ENCODE peak calls at places on chromosome 5, in seven cellular contexts. O, Y, C, A, V, W and Z are unnamed samples.
A peak's percentile ranks its signal among the peaks of the same experiment; 100 is the strongest.

GRCh38 chr5:60377826-60378225 is 322.1 kb downstream of the DEPDC1B start:
- DNase-seq in O (no peak), Y (no peak), C (no peak), A (no peak), V (no peak), W (no peak), Z (no peak)

GRCh38 chr5:100551183-100551582 is 16.0 kb downstream of the FAM174A start:
- DNase-seq in O (no peak), Y (no peak), C (no peak), A (no peak), V (no peak), W (no peak), Z (no peak)

GRCh38 chr5:139651863-139652787 is 4.0 kb downstream of the CXXC5 start:
- DNase-seq in O (peak; percentile 97), Y (peak; percentile 72), C (peak; percentile 93), A (no peak), V (peak; percentile 90), W (peak; percentile 73), Z (peak; percentile 83)

GRCh38 chr5:173925449-173926071 is 37.4 kb downstream of the CPEB4 start:
- DNase-seq in O (no peak), Y (no peak), C (peak; percentile 72), A (peak; percentile 38), V (peak; percentile 70), W (peak; percentile 72), Z (peak; percentile 70)

GRCh38 chr5:179294891-179295777 is 50.1 kb downstream of the ADAMTS2 start:
- DNase-seq in O (peak; percentile 84), Y (no peak), C (no peak), A (no peak), V (no peak), W (no peak), Z (no peak)

GRCh38 chr5:15785636-15786035 is 285.7 kb downstream of the FBXL7 start:
- DNase-seq in O (no peak), Y (no peak), C (no peak), A (no peak), V (no peak), W (no peak), Z (no peak)

GRCh38 chr5:82406200-82406773 is 128.1 kb upstream of the RPS23 start:
- DNase-seq in O (no peak), Y (peak; percentile 53), C (no peak), A (no peak), V (no peak), W (peak; percentile 93), Z (peak; percentile 99)

GRCh38 chr5:68176802-68177479 is 38.6 kb upstream of the PIK3R1 start:
- DNase-seq in O (no peak), Y (no peak), C (no peak), A (no peak), V (no peak), W (no peak), Z (peak; percentile 40)

GRCh38 chr5:149580808-149581191 is 498 bp upstream of the ARHGEF37 start:
- DNase-seq in O (no peak), Y (no peak), C (no peak), A (no peak), V (no peak), W (no peak), Z (no peak)

GRCh38 chr5:178199581-178200434 is 4.5 kb upstream of the HNRNPAB start:
- DNase-seq in O (peak; percentile 64), Y (no peak), C (no peak), A (no peak), V (no peak), W (no peak), Z (peak; percentile 81)

GRCh38 chr5:139760066-139761056 is 35.2 kb upstream of the PSD2 start:
- DNase-seq in O (no peak), Y (no peak), C (no peak), A (no peak), V (no peak), W (peak; percentile 19), Z (peak; percentile 48)

GRCh38 chr5:6708814-6709213 is 4.4 kb upstream of the TENT4A start:
- DNase-seq in O (no peak), Y (peak; percentile 23), C (peak; percentile 56), A (no peak), V (no peak), W (no peak), Z (no peak)

GRCh38 chr5:10333154-10334006 is 20.1 kb upstream of the MARCHF6 start:
- DNase-seq in O (peak; percentile 86), Y (peak; percentile 35), C (no peak), A (no peak), V (no peak), W (peak; percentile 52), Z (peak; percentile 36)

GRCh38 chr5:124655211-124655880 is 91.1 kb downstream of the ZNF608 start:
- DNase-seq in O (no peak), Y (no peak), C (no peak), A (no peak), V (no peak), W (peak; percentile 59), Z (peak; percentile 81)

GRCh38 chr5:158465379-158465972 is 606.5 kb upstream of the CLINT1 start:
- DNase-seq in O (no peak), Y (no peak), C (no peak), A (no peak), V (no peak), W (no peak), Z (no peak)

GRCh38 chr5:142697356-142697807 is 11.5 kb upstream of the FGF1 start:
- DNase-seq in O (no peak), Y (no peak), C (no peak), A (no peak), V (no peak), W (no peak), Z (no peak)

GRCh38 chr5:169281625-169282024 is 19.3 kb downstream of the SLIT3 start:
- DNase-seq in O (no peak), Y (no peak), C (no peak), A (no peak), V (no peak), W (no peak), Z (no peak)

GRCh38 chr5:172732201-172732865 is 38.7 kb downstream of the DUSP1 start:
- DNase-seq in O (peak; percentile 85), Y (no peak), C (no peak), A (no peak), V (no peak), W (no peak), Z (no peak)

GRCh38 chr5:172733179-172733973 is 37.6 kb downstream of the DUSP1 start:
- DNase-seq in O (peak; percentile 97), Y (peak; percentile 77), C (no peak), A (no peak), V (no peak), W (no peak), Z (peak; percentile 99)

GRCh38 chr5:172731286-172732073 is 39.5 kb downstream of the DUSP1 start:
- DNase-seq in O (peak; percentile 93), Y (peak; percentile 67), C (no peak), A (peak; percentile 66), V (no peak), W (peak; percentile 88), Z (peak; percentile 90)

GRCh38 chr5:172735141-172735831 is 35.7 kb downstream of the DUSP1 start:
- DNase-seq in O (peak; percentile 86), Y (no peak), C (no peak), A (no peak), V (no peak), W (no peak), Z (no peak)

DNA sequence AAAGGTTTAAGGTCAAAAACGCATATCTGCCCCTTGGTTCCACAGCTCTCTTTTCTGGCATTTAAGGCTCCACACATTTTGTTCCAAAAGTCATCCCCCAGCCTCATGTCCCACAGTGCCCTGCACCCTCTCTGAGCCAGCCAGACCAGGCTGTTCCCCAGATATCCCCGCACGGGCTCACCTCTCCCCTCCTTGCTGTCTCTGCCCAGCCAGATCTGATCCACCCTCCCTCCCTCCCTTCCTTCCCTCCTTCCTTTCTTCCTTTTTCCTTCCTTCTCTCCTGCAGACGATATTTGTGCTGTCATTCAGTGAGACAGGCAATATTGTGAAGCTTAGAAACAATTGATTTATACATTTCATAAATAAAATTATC is 37.0 kb downstream of the DUSP1 start:
- DNase-seq in O (peak; percentile 87), Y (no peak), C (no peak), A (no peak), V (no peak), W (no peak), Z (no peak)
- H3K4me3 ChIP-seq in O (no peak overlapping the region), Y (no peak overlapping the region), C (no peak overlapping the region), A (no peak overlapping the region), V (no peak overlapping the region), W (no peak overlapping the region), Z (no peak overlapping the region)

DNA sequence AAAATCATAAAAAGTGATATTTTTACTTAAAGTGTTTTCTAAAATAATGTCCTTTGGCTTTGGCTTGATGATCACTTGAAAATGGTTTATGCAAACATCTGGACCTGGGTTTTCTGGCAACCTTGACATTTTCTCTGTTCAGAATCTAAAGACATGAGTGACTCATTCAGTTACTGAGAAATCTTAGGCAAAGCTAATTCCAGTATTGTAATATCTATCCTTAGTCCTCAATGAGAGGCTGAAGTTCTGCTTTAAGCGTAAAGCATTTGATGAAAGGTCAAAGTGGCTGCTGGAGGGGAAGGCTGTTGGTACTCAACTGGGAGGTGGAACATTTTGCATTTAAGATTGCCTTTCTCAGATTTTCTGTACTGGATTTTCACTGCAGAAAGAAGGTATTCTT is 2.3 kb downstream of the MAN2A1 start:
- DNase-seq in O (no peak), Y (no peak), C (peak; percentile 41), A (no peak), V (no peak), W (peak; percentile 34), Z (peak; percentile 37)
- H3K4me3 ChIP-seq in O (no peak overlapping the region), Y (no peak overlapping the region), C (peak overlapping the region; percentile 77), A (no peak overlapping the region), V (peak overlapping the region; percentile 85), W (peak overlapping the region; percentile 98), Z (peak overlapping the region; percentile 87)

GRCh38 chr5:14781106-14781505 is 90.5 kb downstream of the ANKH start:
- DNase-seq in O (no peak), Y (no peak), C (peak; percentile 24), A (no peak), V (no peak), W (no peak), Z (no peak)

GRCh38 chr5:14779975-14780374 is 91.6 kb downstream of the ANKH start:
- DNase-seq in O (no peak), Y (no peak), C (no peak), A (no peak), V (no peak), W (no peak), Z (peak; percentile 16)

GRCh38 chr5:14778789-14779070 is 92.8 kb downstream of the ANKH start:
- DNase-seq in O (no peak), Y (no peak), C (no peak), A (no peak), V (no peak), W (no peak), Z (peak; percentile 5)

GRCh38 chr5:14783689-14784088 is 87.9 kb downstream of the ANKH start:
- DNase-seq in O (no peak), Y (no peak), C (peak; percentile 24), A (no peak), V (no peak), W (no peak), Z (no peak)

DNA sequence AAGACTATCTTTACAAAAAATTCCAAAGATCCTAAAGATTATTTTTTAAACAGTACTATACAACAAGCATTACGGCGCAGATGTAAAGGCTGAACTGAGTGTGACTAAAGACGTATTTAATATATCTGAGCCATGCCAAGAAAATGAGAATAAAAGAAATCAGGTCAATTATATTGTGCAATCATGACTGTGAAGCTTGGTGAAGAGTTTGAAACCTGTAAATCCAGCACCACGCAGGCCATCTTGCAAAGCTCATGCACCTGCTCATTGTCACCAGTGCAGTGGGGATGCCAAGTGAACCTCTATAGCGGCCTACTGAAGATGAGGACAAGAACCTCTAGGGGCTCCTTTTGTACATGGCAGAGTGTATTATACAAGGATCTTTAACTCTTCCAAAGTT is 89.0 kb downstream of the ANKH start:
- DNase-seq in O (no peak), Y (no peak), C (no peak), A (no peak), V (no peak), W (no peak), Z (no peak)
- H3K4me3 ChIP-seq in O (no peak overlapping the region), Y (no peak overlapping the region), C (no peak overlapping the region), A (no peak overlapping the region), V (no peak overlapping the region), W (no peak overlapping the region), Z (no peak overlapping the region)

GRCh38 chr5:151696470-151697061 is 9.9 kb upstream of the SPARC start:
- DNase-seq in O (peak; percentile 93), Y (peak; percentile 49), C (no peak), A (no peak), V (no peak), W (no peak), Z (peak; percentile 34)
- H3K4me3 ChIP-seq in O (no peak overlapping the region), Y (no peak overlapping the region), C (no peak overlapping the region), A (no peak overlapping the region), V (peak overlapping the region; percentile 9), W (no peak overlapping the region), Z (no peak overlapping the region)